ENCODE peak calls at places on chromosomes 5 and 9, in ten cellular contexts. K is aorta; G is IMR-90; R is cardiac muscle cell; A is CD4-positive, alpha-beta T cell; F is foreskin keratinocyte; Q is fibroblast of lung; Y is lower lobe of right lung; M is CD8-positive, alpha-beta T cell; X is colonic mucosa. P is an unnamed sample.

GRCh38 chr9:109448223-109448622 is 49.9 kb downstream of the PTPN3 start:
- DNase-seq in Y (no peak), A (no peak), G (peak; percentile 71), M (no peak), Q (peak; percentile 65), X (no peak), K (no peak), R (no peak), F (peak; percentile 47), P (no peak)

GRCh38 chr5:151694035-151694485 is 7.3 kb upstream of the SPARC start:
- DNase-seq in X (no peak), A (no peak), Y (no peak), K (no peak), Q (peak; percentile 70), M (no peak), F (no peak), R (no peak), G (no peak), P (no peak)

GRCh38 chr9:136532799-136533774 is 12.8 kb downstream of the NOTCH1 start:
- DNase-seq in R (no peak), M (peak; percentile 82), Q (no peak), X (no peak), K (no peak), F (no peak), A (peak; percentile 47), G (no peak), Y (no peak), P (no peak)

GRCh38 chr5:98771389-98772109 is 1.9 kb upstream of the RGMB start:
- DNase-seq in K (no peak), X (peak; percentile 92), Y (no peak), Q (peak; percentile 84), R (peak; percentile 88), F (peak; percentile 83), A (peak; percentile 31), M (peak; percentile 60), G (peak; percentile 95), P (no peak)

GRCh38 chr9:33007755-33008154 is 6.3 kb upstream of the APTX start:
- DNase-seq in Q (no peak), K (no peak), F (no peak), M (no peak), R (no peak), X (no peak), Y (no peak), A (no peak), G (no peak), P (no peak)

GRCh38 chr9:7298123-7298522 is 501.5 kb downstream of the DMAC1 start:
- DNase-seq in G (no peak), Q (no peak), Y (no peak), A (no peak), X (no peak), K (no peak), R (no peak), M (no peak), F (no peak), P (no peak)

GRCh38 chr9:136645903-136646754 is 16.6 kb upstream of the EGFL7 start:
- DNase-seq in R (no peak), F (no peak), M (no peak), A (no peak), K (peak; percentile 83), Q (no peak), X (no peak), G (no peak), Y (peak; percentile 73), P (peak; percentile 86)

GRCh38 chr5:7878381-7878873 is 9.5 kb downstream of the MTRR start:
- DNase-seq in M (no peak), K (no peak), R (no peak), Q (peak; percentile 79), G (peak; percentile 76), X (no peak), F (no peak), A (no peak), Y (no peak), P (no peak)

GRCh38 chr5:172162348-172162747 is 25.7 kb downstream of the STK10 start:
- DNase-seq in Q (peak; percentile 42), G (peak; percentile 50), R (no peak), M (no peak), A (no peak), F (no peak), X (no peak), K (no peak), Y (no peak), P (no peak)

GRCh38 chr9:134325813-134326753 is at the start of gene RXRA:
- DNase-seq in M (peak; percentile 75), X (peak; percentile 79), K (peak; percentile 90), Y (peak; percentile 90), F (peak; percentile 50), G (peak; percentile 80), A (peak; percentile 53), Q (peak; percentile 88), R (peak; percentile 93), P (peak; percentile 89)

GRCh38 chr5:34722183-34722582 is 66.1 kb downstream of the RAI14 start:
- DNase-seq in R (no peak), Y (no peak), K (no peak), M (no peak), Q (no peak), F (no peak), G (no peak), X (no peak), A (no peak), P (no peak)

GRCh38 chr9:108040783-108041182 is 551.2 kb upstream of the KLF4 start:
- DNase-seq in K (no peak), F (peak; percentile 95), M (no peak), G (peak; percentile 54), A (no peak), R (no peak), Q (peak; percentile 46), X (no peak), Y (no peak), P (no peak)

GRCh38 chr5:158725223-158725825 is 374.4 kb downstream of the EBF1 start:
- DNase-seq in G (no peak), Y (no peak), R (no peak), K (no peak), F (no peak), M (no peak), A (no peak), X (no peak), Q (no peak), P (no peak)

GRCh38 chr9:34701023-34701768 is 8.7 kb downstream of the CCL21 start:
- DNase-seq in X (peak; percentile 82), K (peak; percentile 82), Y (peak; percentile 79), F (peak; percentile 45), R (peak; percentile 84), A (peak; percentile 67), M (peak; percentile 69), Q (peak; percentile 38), G (peak; percentile 29), P (peak; percentile 76)

GRCh38 chr5:107541400-107541799 is 129.3 kb downstream of the EFNA5 start:
- DNase-seq in X (no peak), G (no peak), Q (no peak), F (no peak), K (no peak), A (no peak), Y (no peak), R (no peak), M (no peak), P (no peak)

GRCh38 chr5:136033244-136033643 is 4.5 kb downstream of the TGFBI start:
- DNase-seq in K (no peak), A (no peak), R (no peak), Q (no peak), F (no peak), G (no peak), X (no peak), Y (no peak), M (no peak), P (no peak)
- H3K27ac ChIP-seq in K (no peak overlapping the region), A (no peak overlapping the region), R (no peak overlapping the region), Q (no peak overlapping the region), F (no peak overlapping the region), G (peak overlapping the region; percentile 68), X (no peak overlapping the region), Y (no peak overlapping the region), M (no peak overlapping the region), P (peak overlapping the region; percentile 93)

DNA sequence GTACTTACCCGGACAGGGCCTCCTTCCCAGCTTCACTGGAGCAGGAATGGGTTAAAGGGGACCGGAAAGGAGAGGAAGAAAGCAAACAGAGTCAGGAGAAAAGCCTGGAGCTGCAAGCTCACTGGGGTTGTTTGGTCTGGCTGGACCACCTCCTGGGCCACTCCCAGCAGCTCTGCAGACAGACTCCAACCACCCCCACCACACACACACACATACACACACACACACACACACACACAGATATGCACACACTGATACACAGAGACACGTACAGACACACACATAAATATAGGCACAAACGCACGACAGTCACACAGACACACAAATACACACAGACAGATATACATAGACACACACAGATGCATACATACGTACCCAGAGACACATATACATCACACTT is 34.9 kb upstream of the SYNPO start:
- DNase-seq in F (no peak), Q (peak; percentile 34), X (no peak), G (no peak), R (no peak), A (no peak), M (no peak), Y (peak; percentile 14), K (peak; percentile 84), P (peak; percentile 6)
- H3K27ac ChIP-seq in F (no peak overlapping the region), Q (no peak overlapping the region), X (no peak overlapping the region), G (no peak overlapping the region), R (no peak overlapping the region), A (no peak overlapping the region), M (no peak overlapping the region), Y (no peak overlapping the region), K (peak overlapping the region; percentile 61), P (peak overlapping the region; percentile 90)

DNA sequence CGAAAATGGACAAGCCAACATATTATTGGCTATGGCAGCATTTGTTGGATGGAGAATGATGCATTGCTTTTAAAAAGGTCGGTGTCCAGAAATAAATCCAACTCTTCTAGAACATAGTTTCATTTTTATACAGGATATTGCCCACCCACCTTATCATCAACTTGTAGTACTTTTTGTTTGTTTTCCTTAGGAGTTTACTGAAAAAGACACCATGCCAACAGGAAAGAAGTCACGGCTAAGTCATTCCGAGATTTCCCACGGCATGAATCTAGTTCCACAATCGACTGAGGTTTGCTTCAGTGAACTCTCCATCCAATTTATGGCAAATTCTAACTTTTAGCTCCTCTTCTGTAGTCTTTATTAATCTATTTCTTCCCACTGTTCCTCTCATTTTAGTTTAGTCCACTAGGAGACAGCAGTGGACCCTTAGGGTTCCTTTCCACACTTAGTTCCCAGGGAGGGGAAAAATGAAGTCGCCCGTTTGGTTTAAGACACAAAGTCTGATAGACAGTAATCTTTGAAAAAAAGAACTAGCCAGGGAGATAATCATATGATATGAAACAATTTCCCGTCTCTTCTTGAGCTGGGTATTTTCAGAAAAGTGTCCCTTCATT is 237.5 kb downstream of the AP3B1 start:
- DNase-seq in A (no peak), K (no peak), Q (no peak), F (no peak), G (no peak), X (no peak), M (no peak), Y (no peak), R (no peak), P (no peak)
- H3K27ac ChIP-seq in A (no peak overlapping the region), K (peak overlapping the region; percentile 5), Q (no peak overlapping the region), F (no peak overlapping the region), G (no peak overlapping the region), X (no peak overlapping the region), M (no peak overlapping the region), Y (no peak overlapping the region), R (no peak overlapping the region), P (no peak overlapping the region)

DNA sequence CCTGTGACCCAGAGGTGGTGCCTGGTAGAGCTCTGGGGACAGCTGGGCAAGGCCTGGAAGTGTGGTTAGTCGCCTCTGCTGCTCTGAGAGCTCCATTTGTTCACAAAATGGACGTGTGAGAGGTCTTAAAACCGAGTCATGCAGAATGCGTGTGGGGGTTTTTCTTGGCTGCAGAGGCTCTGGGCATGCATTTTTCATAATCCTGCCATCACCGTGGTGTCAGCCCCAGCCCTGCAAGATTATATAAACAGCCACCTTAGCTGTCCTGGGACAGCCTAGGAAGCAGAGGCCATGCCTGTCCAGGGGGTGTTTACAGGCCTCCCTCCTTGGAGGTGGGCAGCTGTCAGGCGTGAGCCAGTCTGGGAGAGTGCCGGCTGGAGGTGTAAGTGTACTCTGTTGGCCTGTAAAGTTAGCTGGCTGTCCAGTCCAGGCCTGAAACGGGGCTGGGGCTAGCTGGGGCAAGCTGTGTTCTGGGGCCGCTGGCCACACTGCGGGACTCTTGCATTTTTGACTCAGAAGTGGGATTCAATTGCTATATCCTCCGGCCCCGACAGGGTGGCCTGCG is 2.3 kb downstream of the WNK2 start:
- DNase-seq in Y (no peak), Q (no peak), M (no peak), K (no peak), X (peak; percentile 42), G (no peak), R (no peak), A (no peak), F (no peak), P (no peak)
- H3K27ac ChIP-seq in Y (no peak overlapping the region), Q (no peak overlapping the region), M (no peak overlapping the region), K (no peak overlapping the region), X (peak overlapping the region; percentile 25), G (no peak overlapping the region), R (peak overlapping the region; percentile 82), A (no peak overlapping the region), F (no peak overlapping the region), P (peak overlapping the region; percentile 92)

P was measured in left ventricle myocardium inferior.